ENCODE peak calls at places on chromosomes 5 and 9, in seven cellular contexts. Z is GDM1; D is neural progenitor cell; Q is A549; G is NCI-H1930; K is AG08395; H is activated CD8-positive, alpha-beta memory T cell treated with anti-CD3 and anti-CD28 coated beads for 4 hours. T is an unnamed sample.

GRCh38 chr5:135547590-135548254 is 12.0 kb upstream of the NEUROG1 start:
- DNase-seq in Z (no peak), D (no peak), Q (no peak), G (no peak), K (no peak), H (no peak), T (no peak)

GRCh38 chr5:165135551-165135950 is 1630.1 kb downstream of the MAT2B start:
- DNase-seq in Z (no peak), D (no peak), Q (no peak), G (no peak), K (no peak), H (no peak), T (no peak)

GRCh38 chr9:93300175-93300572 is 116.2 kb downstream of the WNK2 start:
- DNase-seq in Z (no peak), D (no peak), Q (no peak), G (no peak), K (no peak), H (no peak), T (no peak)

GRCh38 chr5:178080618-178081410 is 32.5 kb upstream of the N4BP3 start:
- DNase-seq in Z (no peak), D (no peak), Q (no peak), G (no peak), K (no peak), H (no peak), T (no peak)

GRCh38 chr5:148910686-148911361 is 84.4 kb downstream of the ADRB2 start:
- DNase-seq in Z (no peak), D (no peak), Q (no peak), G (no peak), K (peak), H (no peak), T (no peak)

GRCh38 chr5:101783241-101784095 is 512.6 kb downstream of the SLCO4C1 start:
- DNase-seq in Z (no peak), D (peak), Q (no peak), G (no peak), K (no peak), H (no peak), T (no peak)

GRCh38 chr5:76604838-76605237 is 18.4 kb downstream of the F2RL2 start:
- DNase-seq in Z (no peak), D (no peak), Q (no peak), G (no peak), K (no peak), H (no peak), T (no peak)

GRCh38 chr9:133707065-133707760 is 30.9 kb downstream of the SARDH start:
- DNase-seq in Z (no peak), D (no peak), Q (no peak), G (no peak), K (no peak), H (no peak), T (no peak)

GRCh38 chr5:159515909-159516415 is 185.7 kb upstream of the IL12B start:
- DNase-seq in Z (peak), D (peak), Q (peak), G (no peak), K (peak), H (peak), T (peak)

GRCh38 chr5:37111426-37112382 is 137.5 kb downstream of the CPLANE1 start:
- DNase-seq in Z (peak), D (no peak), Q (no peak), G (no peak), K (no peak), H (no peak), T (no peak)

GRCh38 chr5:67015577-67016290 is 180.9 kb downstream of the CD180 start:
- DNase-seq in Z (no peak), D (no peak), Q (no peak), G (no peak), K (no peak), H (no peak), T (no peak)

GRCh38 chr9:122127396-122127798 is 32.2 kb downstream of the NDUFA8 start:
- DNase-seq in Z (no peak), D (no peak), Q (no peak), G (no peak), K (no peak), H (no peak), T (no peak)

GRCh38 chr9:82563094-82563493 is 499.8 kb downstream of the RASEF start:
- DNase-seq in Z (no peak), D (no peak), Q (no peak), G (no peak), K (no peak), H (no peak), T (no peak)

GRCh38 chr9:79667716-79668458 is 96.1 kb downstream of the TLE4 start:
- DNase-seq in Z (no peak), D (peak), Q (peak), G (peak), K (no peak), H (no peak), T (no peak)

GRCh38 chr9:117546894-117547293 is 132.0 kb upstream of the ASTN2 start:
- DNase-seq in Z (no peak), D (no peak), Q (no peak), G (no peak), K (no peak), H (no peak), T (no peak)

GRCh38 chr9:114446672-114447450 is 58.4 kb downstream of the WHRN start:
- DNase-seq in Z (no peak), D (no peak), Q (no peak), G (no peak), K (no peak), H (no peak), T (no peak)

GRCh38 chr5:42636946-42637345 is 119.7 kb upstream of the CCDC152 start:
- DNase-seq in Z (no peak), D (no peak), Q (no peak), G (no peak), K (no peak), H (no peak), T (no peak)

GRCh38 chr9:3200331-3200774 is 325.4 kb downstream of the RFX3 start:
- DNase-seq in Z (no peak), D (no peak), Q (no peak), G (no peak), K (peak), H (no peak), T (no peak)

GRCh38 chr9:128215491-128216404 is 12.6 kb downstream of the DNM1 start:
- DNase-seq in Z (no peak), D (no peak), Q (no peak), G (no peak), K (peak), H (no peak), T (no peak)

GRCh38 chr9:134451700-134452458 is 125.6 kb downstream of the RXRA start:
- DNase-seq in Z (no peak), D (no peak), Q (no peak), G (no peak), K (no peak), H (no peak), T (no peak)

GRCh38 chr9:94697972-94698581 is 28.4 kb upstream of the AOPEP start:
- DNase-seq in Z (no peak), D (peak), Q (no peak), G (no peak), K (peak), H (no peak), T (no peak)

GRCh38 chr9:79896390-79896789 is 324.6 kb downstream of the TLE4 start:
- DNase-seq in Z (no peak), D (no peak), Q (no peak), G (no peak), K (no peak), H (no peak), T (no peak)

GRCh38 chr9:138049779-138050471 is 172.3 kb downstream of the CACNA1B start:
- DNase-seq in Z (no peak), D (peak), Q (no peak), G (no peak), K (no peak), H (no peak), T (no peak)

GRCh38 chr9:761155-761792 is 80.2 kb upstream of the DMRT1 start:
- DNase-seq in Z (no peak), D (no peak), Q (no peak), G (no peak), K (no peak), H (no peak), T (no peak)

GRCh38 chr9:113548221-113549041 is 84.9 kb downstream of the RGS3 start:
- DNase-seq in Z (peak), D (peak), Q (no peak), G (no peak), K (peak), H (peak), T (no peak)

GRCh38 chr9:94553029-94553938 is 1.6 kb upstream of the PCAT7 start:
- DNase-seq in Z (no peak), D (peak), Q (no peak), G (no peak), K (no peak), H (no peak), T (no peak)

GRCh38 chr9:35426627-35427026 is 63.3 kb upstream of the RUSC2 start:
- DNase-seq in Z (no peak), D (no peak), Q (no peak), G (no peak), K (no peak), H (no peak), T (no peak)

GRCh38 chr5:10635257-10635860 is 71.5 kb downstream of the ANKRD33B start:
- DNase-seq in Z (peak), D (no peak), Q (no peak), G (no peak), K (peak), H (no peak), T (no peak)

GRCh38 chr5:59212596-59212995 is 629.7 kb downstream of the RAB3C start:
- DNase-seq in Z (no peak), D (no peak), Q (no peak), G (no peak), K (no peak), H (no peak), T (no peak)

GRCh38 chr9:75826292-75826691 is 64.2 kb upstream of the PCSK5 start:
- DNase-seq in Z (no peak), D (no peak), Q (no peak), G (no peak), K (no peak), H (no peak), T (no peak)

GRCh38 chr5:13218518-13218917 is 726.0 kb downstream of the DNAH5 start:
- DNase-seq in Z (no peak), D (peak), Q (peak), G (no peak), K (peak), H (no peak), T (no peak)

GRCh38 chr9:125747765-125748510 is 765 bp downstream of the PBX3 start:
- DNase-seq in Z (peak), D (peak), Q (peak), G (no peak), K (peak), H (no peak), T (peak)

GRCh38 chr9:107896544-107896943 is 407.0 kb upstream of the KLF4 start:
- DNase-seq in Z (no peak), D (no peak), Q (no peak), G (no peak), K (no peak), H (no peak), T (no peak)

GRCh38 chr5:164317676-164318075 is 812.3 kb downstream of the MAT2B start:
- DNase-seq in Z (no peak), D (no peak), Q (no peak), G (no peak), K (no peak), H (no peak), T (no peak)